ENCODE peak calls at places on chromosomes 7 and 10, in eight cellular contexts. G is IMR-90; M is effector memory CD4-positive, alpha-beta T cell; D is upper lobe of right lung; P is heart left ventricle; T is A673; X is cardiac fibroblast; J is fibroblast of mammary gland. A is an unnamed sample.

GRCh38 chr7:156895024-156895780 is 2.2 kb upstream of the LMBR1 start:
- DNase-seq in G (no peak), M (no peak), D (no peak), P (no peak), T (no peak), X (no peak), J (no peak), A (no peak)

GRCh38 chr7:149732111-149732561 is 41.3 kb downstream of the ZNF467 start:
- DNase-seq in G (no peak), M (no peak), D (peak), P (peak), T (no peak), X (no peak), J (no peak), A (peak)

GRCh38 chr7:139094596-139094995 is 14.9 kb downstream of the ZC3HAV1 start:
- DNase-seq in G (peak), M (no peak), D (no peak), P (no peak), T (no peak), X (no peak), J (peak), A (no peak)

GRCh38 chr7:121960678-121961461 is 87.9 kb downstream of the PTPRZ1 start:
- DNase-seq in G (peak), M (no peak), D (no peak), P (no peak), T (peak), X (peak), J (peak), A (no peak)

GRCh38 chr7:7764515-7765138 is 46.2 kb upstream of the RPA3 start:
- DNase-seq in G (no peak), M (no peak), D (no peak), P (no peak), T (no peak), X (no peak), J (no peak), A (no peak)

GRCh38 chr10:80443531-80443974 is 10.6 kb upstream of the TSPAN14 start:
- DNase-seq in G (no peak), M (no peak), D (no peak), P (peak), T (no peak), X (peak), J (no peak), A (peak)

GRCh38 chr10:5466451-5466996 is 32.8 kb downstream of the CALML5 start:
- DNase-seq in G (peak), M (no peak), D (peak), P (no peak), T (no peak), X (peak), J (peak), A (peak)

GRCh38 chr10:29590598-29591415 is 44.0 kb downstream of the SVIL start:
- DNase-seq in G (peak), M (no peak), D (no peak), P (no peak), T (peak), X (peak), J (peak), A (no peak)

GRCh38 chr10:31669367-31669766 is 259.3 kb downstream of the ARHGAP12 start:
- DNase-seq in G (no peak), M (no peak), D (no peak), P (no peak), T (peak), X (no peak), J (no peak), A (no peak)

GRCh38 chr7:55526770-55527169 is 45.5 kb downstream of the VOPP1 start:
- DNase-seq in G (no peak), M (no peak), D (no peak), P (no peak), T (peak), X (no peak), J (no peak), A (no peak)

GRCh38 chr10:62047240-62047897 is 145.9 kb downstream of the ARID5B start:
- DNase-seq in G (peak), M (no peak), D (no peak), P (no peak), T (no peak), X (no peak), J (peak), A (no peak)

GRCh38 chr7:127758105-127758504 is 106.1 kb downstream of the SND1 start:
- DNase-seq in G (no peak), M (no peak), D (no peak), P (no peak), T (peak), X (no peak), J (peak), A (no peak)

GRCh38 chr10:3579845-3580244 is 205.2 kb downstream of the KLF6 start:
- DNase-seq in G (no peak), M (no peak), D (no peak), P (no peak), T (peak), X (no peak), J (no peak), A (no peak)

GRCh38 chr10:122911889-122912484 is 1.6 kb downstream of the FAM24A start:
- DNase-seq in G (peak), M (peak), D (no peak), P (no peak), T (peak), X (peak), J (peak), A (no peak)

GRCh38 chr10:61472090-61472674 is 19.0 kb upstream of the TMEM26 start:
- DNase-seq in G (no peak), M (no peak), D (no peak), P (no peak), T (no peak), X (no peak), J (no peak), A (no peak)

GRCh38 chr7:139950881-139951525 is 111.7 kb downstream of the PARP12 start:
- DNase-seq in G (no peak), M (no peak), D (no peak), P (no peak), T (no peak), X (no peak), J (no peak), A (no peak)

GRCh38 chr7:76356115-76356514 is 2.7 kb downstream of the YWHAG start:
- DNase-seq in G (no peak), M (no peak), D (no peak), P (no peak), T (no peak), X (no peak), J (peak), A (no peak)

GRCh38 chr7:23410446-23411183 is 59.7 kb downstream of the IGF2BP3 start:
- DNase-seq in G (no peak), M (no peak), D (no peak), P (no peak), T (no peak), X (no peak), J (no peak), A (no peak)

DNA sequence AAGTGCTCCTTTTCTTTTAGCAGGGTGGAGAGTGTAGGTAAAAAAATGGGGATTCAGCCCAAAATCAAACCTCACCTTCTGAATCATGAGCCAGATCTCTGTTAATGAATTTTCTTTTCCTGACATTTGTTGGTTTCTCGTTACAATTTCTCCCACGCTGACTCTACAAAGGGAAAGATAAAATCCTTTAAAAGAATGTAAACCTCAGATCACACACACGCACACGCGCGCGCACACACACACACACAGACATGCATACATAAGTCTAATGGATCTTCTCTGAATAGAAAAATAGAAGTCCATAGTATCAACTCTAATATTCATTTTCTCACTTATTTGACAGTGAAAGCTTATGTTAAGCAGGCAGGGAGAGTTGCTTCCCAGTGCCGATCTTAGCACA is 1.5 kb downstream of the ETV1 start:
- DNase-seq in G (peak), M (no peak), D (no peak), P (peak), T (peak), X (peak), J (peak), A (no peak)
- H3K4me3 ChIP-seq in G (peak), M (no peak), D (peak), P (peak), T (peak), X (peak), J (peak), A (peak)

GRCh38 chr10:70479626-70480253 is 1.2 kb downstream of the PALD1 start:
- DNase-seq in G (no peak), M (no peak), D (no peak), P (peak), T (no peak), X (no peak), J (no peak), A (no peak)

GRCh38 chr10:70477661-70478162 is 855 bp upstream of the PALD1 start:
- DNase-seq in G (peak), M (peak), D (no peak), P (peak), T (peak), X (no peak), J (no peak), A (peak)

GRCh38 chr10:70480254-70480861 is 1.8 kb downstream of the PALD1 start:
- DNase-seq in G (no peak), M (no peak), D (no peak), P (peak), T (no peak), X (no peak), J (no peak), A (no peak)

GRCh38 chr10:70478191-70479160 is at the start of gene PALD1:
- DNase-seq in G (no peak), M (peak), D (peak), P (peak), T (peak), X (peak), J (peak), A (peak)

DNA sequence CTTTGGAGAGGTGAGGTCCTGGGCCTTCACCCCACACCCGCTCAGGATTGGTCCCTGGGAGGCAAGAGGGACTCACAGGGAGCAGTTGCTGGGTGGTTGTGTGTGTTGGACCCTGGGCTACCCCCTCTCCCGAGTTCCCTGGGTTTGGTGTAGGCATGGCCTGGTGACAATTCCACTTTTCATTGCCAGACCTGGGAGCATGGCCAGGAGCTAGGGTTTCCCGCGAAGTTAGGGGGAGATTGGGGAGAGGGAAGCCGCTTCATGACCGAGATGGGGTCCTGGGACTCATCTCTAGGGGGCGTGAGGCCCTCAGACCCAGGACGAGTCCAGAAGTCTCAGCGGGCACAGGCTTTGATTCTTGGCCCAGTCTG is 579 bp downstream of the PALD1 start:
- DNase-seq in G (no peak), M (no peak), D (no peak), P (peak), T (no peak), X (no peak), J (no peak), A (no peak)
- H3K4me3 ChIP-seq in G (no peak), M (peak), D (peak), P (peak), T (peak), X (peak), J (no peak), A (peak)

GRCh38 chr7:99380823-99381663 is 6.5 kb downstream of the ARPC1B start:
- DNase-seq in G (no peak), M (peak), D (no peak), P (no peak), T (no peak), X (no peak), J (no peak), A (no peak)

GRCh38 chr7:99383203-99383602 is 8.7 kb downstream of the ARPC1B start:
- DNase-seq in G (no peak), M (no peak), D (no peak), P (no peak), T (no peak), X (no peak), J (no peak), A (no peak)

GRCh38 chr7:99383791-99384370 is 9.4 kb downstream of the ARPC1B start:
- DNase-seq in G (no peak), M (no peak), D (no peak), P (no peak), T (no peak), X (no peak), J (no peak), A (no peak)

GRCh38 chr7:99380032-99380822 is 5.7 kb downstream of the ARPC1B start:
- DNase-seq in G (peak), M (peak), D (no peak), P (peak), T (peak), X (peak), J (peak), A (no peak)

GRCh38 chr7:99381664-99382075 is 7.1 kb downstream of the ARPC1B start:
- DNase-seq in G (no peak), M (no peak), D (no peak), P (no peak), T (no peak), X (no peak), J (no peak), A (no peak)
- H3K4me3 ChIP-seq in G (no peak), M (no peak), D (no peak), P (no peak), T (no peak), X (no peak), J (no peak), A (no peak)

GRCh38 chr7:101121996-101122932 is 4.6 kb upstream of the SERPINE1 start:
- DNase-seq in G (peak), M (no peak), D (peak), P (peak), T (peak), X (peak), J (peak), A (no peak)
- H3K4me3 ChIP-seq in G (peak), M (no peak), D (peak), P (peak), T (no peak), X (peak), J (peak), A (no peak)

DNA sequence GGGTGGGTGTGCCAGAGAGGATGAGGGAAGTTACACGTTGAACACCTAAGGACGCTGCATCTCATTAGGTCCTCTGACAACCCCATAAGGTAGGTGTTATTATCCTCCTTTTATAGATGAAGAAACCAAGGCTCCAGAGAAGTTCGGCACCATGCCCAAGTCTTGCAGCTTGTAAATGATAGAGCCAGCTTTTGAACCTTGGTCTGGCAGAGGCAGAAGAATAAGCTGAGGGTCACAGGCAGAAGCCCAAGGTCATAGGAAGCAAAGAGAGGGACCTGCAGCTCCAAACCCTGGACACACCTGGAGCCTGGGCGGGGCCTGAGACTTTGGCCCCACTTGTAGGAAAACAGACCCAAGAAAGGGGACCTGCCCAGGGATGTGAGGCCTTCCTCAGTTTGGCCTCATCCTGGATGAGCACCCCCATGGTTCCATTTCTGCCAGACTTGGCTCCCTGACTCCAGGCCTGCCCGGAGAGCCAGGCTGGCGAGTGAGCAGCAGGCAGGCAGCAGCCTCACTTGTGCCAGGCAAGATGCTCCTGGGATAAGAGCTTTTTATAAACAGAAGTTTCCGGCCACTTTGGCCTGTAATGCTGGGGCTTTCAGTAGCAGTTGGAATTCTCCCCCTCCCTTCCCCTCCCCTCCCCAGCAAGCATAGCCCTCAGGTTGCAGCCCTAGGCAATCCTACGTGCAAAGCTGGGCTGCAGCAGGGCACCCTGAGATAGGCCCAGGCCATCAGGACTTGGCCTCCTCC is 2.4 kb downstream of the KCNH2 start:
- DNase-seq in G (no peak), M (no peak), D (no peak), P (peak), T (no peak), X (no peak), J (no peak), A (peak)
- H3K4me3 ChIP-seq in G (no peak), M (peak), D (peak), P (peak), T (peak), X (no peak), J (no peak), A (peak)

GRCh38 chr10:13991353-13991752 is 339.4 kb downstream of the FRMD4A start:
- DNase-seq in G (no peak), M (no peak), D (no peak), P (no peak), T (no peak), X (no peak), J (no peak), A (no peak)
- H3K4me3 ChIP-seq in G (no peak), M (no peak), D (no peak), P (no peak), T (no peak), X (no peak), J (no peak), A (no peak)

GRCh38 chr7:69091476-69091875 is 506.8 kb upstream of the AUTS2 start:
- DNase-seq in G (no peak), M (no peak), D (no peak), P (no peak), T (no peak), X (no peak), J (no peak), A (no peak)

GRCh38 chr7:69088185-69088584 is 510.1 kb upstream of the AUTS2 start:
- DNase-seq in G (no peak), M (no peak), D (no peak), P (no peak), T (no peak), X (no peak), J (no peak), A (no peak)
- H3K4me3 ChIP-seq in G (no peak), M (no peak), D (no peak), P (no peak), T (no peak), X (no peak), J (no peak), A (no peak)

GRCh38 chr10:103021150-103021896 is 103.2 kb downstream of the CNNM2 start:
- DNase-seq in G (no peak), M (no peak), D (no peak), P (no peak), T (no peak), X (no peak), J (no peak), A (no peak)

GRCh38 chr10:103019426-103019825 is 101.3 kb downstream of the CNNM2 start:
- DNase-seq in G (no peak), M (no peak), D (no peak), P (no peak), T (no peak), X (no peak), J (no peak), A (no peak)

GRCh38 chr10:103025696-103026095 is 107.6 kb downstream of the CNNM2 start:
- DNase-seq in G (no peak), M (no peak), D (no peak), P (no peak), T (no peak), X (no peak), J (no peak), A (no peak)

DNA sequence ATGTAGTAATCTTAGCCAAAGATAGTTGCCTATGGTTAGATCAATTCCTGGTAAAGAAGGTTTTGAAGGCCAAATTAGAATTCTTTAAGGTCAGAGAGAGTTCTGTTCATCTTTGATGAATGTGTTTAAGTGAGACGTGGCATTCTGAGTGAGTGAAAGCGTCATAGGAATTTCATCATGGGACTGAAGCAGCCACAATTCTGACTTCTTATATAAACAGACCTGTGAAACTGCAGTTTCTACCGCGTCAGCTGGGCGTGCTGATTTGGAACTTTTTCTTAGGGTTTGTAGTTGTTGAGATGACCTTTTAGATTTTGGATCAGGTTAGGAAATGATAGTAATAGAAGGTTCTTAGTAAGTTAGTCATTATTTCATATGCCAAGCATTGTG is 103.8 kb downstream of the CNNM2 start:
- DNase-seq in G (peak), M (no peak), D (no peak), P (no peak), T (no peak), X (peak), J (peak), A (no peak)
- H3K4me3 ChIP-seq in G (no peak), M (no peak), D (no peak), P (no peak), T (no peak), X (no peak), J (no peak), A (no peak)

DNA sequence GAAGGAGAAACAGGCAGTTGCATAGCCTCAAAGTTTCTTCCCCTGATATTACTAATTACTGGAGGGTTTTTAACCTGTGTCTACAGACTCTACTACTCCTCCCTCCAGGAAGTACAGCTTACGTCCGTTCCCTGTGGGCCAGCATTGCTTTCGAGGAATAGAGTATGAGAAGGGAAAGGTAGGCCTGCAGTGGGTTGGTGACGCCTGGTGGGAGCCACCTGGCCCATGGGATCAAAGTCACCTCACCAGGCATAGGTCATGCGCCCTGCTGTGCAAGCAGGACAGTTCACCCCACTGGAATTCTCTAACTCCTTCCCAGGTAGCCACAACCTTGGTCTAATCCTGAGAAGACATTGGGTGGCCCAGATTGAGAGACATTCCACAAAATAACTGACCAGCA is 29.8 kb downstream of the LMTK2 start:
- DNase-seq in G (no peak), M (no peak), D (no peak), P (no peak), T (no peak), X (no peak), J (no peak), A (no peak)
- H3K4me3 ChIP-seq in G (no peak), M (no peak), D (no peak), P (no peak), T (no peak), X (no peak), J (no peak), A (no peak)

A was measured in BE2C.